ENCODE peak calls at places on chromosomes 7 and 10, in nine cellular contexts. G is GM12878, J is HCT116, N is mesendoderm, W is fibroblast of lung, P is OCI-LY7, M is PC-3, Y is A549, E is GM23338. U is an unnamed sample.

GRCh38 chr7:9307131-9307530 is 873.7 kb downstream of the NXPH1 start:
- DNase-seq in G (no peak), J (no peak), N (peak; percentile 6), W (peak; percentile 64), P (no peak), M (no peak), Y (no peak), E (no peak), U (no peak)

GRCh38 chr10:86585726-86586048 is 64.1 kb upstream of the WAPL start:
- DNase-seq in G (no peak), J (no peak), N (no peak), W (no peak), P (no peak), M (no peak), Y (no peak), E (no peak), U (no peak)

GRCh38 chr10:71751515-71752224 is 21.6 kb downstream of the VSIR start:
- DNase-seq in G (no peak), J (no peak), N (no peak), W (no peak), P (no peak), M (no peak), Y (no peak), E (no peak), U (no peak)

GRCh38 chr10:80260295-80261243 is 28.9 kb downstream of the MAT1A start:
- DNase-seq in G (no peak), J (no peak), N (peak; percentile 47), W (no peak), P (peak; percentile 27), M (no peak), Y (peak; percentile 43), E (peak; percentile 78), U (no peak)

GRCh38 chr7:36473454-36474282 is 84.0 kb downstream of the ANLN start:
- DNase-seq in G (no peak), J (peak; percentile 31), N (peak; percentile 57), W (peak; percentile 25), P (peak; percentile 28), M (peak; percentile 58), Y (peak; percentile 28), E (peak; percentile 80), U (peak; percentile 81)

GRCh38 chr10:18104223-18104872 is 35.9 kb upstream of the CACNB2 start:
- DNase-seq in G (no peak), J (peak; percentile 28), N (peak; percentile 45), W (peak; percentile 21), P (peak; percentile 39), M (peak; percentile 52), Y (peak; percentile 33), E (peak; percentile 69), U (no peak)

GRCh38 chr10:102745157-102745556 is 1.4 kb downstream of the WBP1L start:
- DNase-seq in G (no peak), J (no peak), N (no peak), W (no peak), P (no peak), M (no peak), Y (no peak), E (no peak), U (no peak)

GRCh38 chr7:41834805-41835694 is 132.2 kb upstream of the INHBA start:
- DNase-seq in G (no peak), J (no peak), N (no peak), W (peak; percentile 56), P (no peak), M (no peak), Y (no peak), E (no peak), U (no peak)

GRCh38 chr7:55185941-55186609 is 167.3 kb downstream of the EGFR start:
- DNase-seq in G (no peak), J (peak; percentile 53), N (peak; percentile 65), W (peak; percentile 94), P (no peak), M (peak; percentile 97), Y (peak; percentile 92), E (no peak), U (peak; percentile 85)

GRCh38 chr10:24550680-24551079 is 173.0 kb downstream of the ARHGAP21 start:
- DNase-seq in G (no peak), J (no peak), N (no peak), W (no peak), P (no peak), M (no peak), Y (no peak), E (no peak), U (no peak)

GRCh38 chr7:155090647-155091046 is 20.5 kb downstream of the HTR5A start:
- DNase-seq in G (no peak), J (no peak), N (no peak), W (no peak), P (no peak), M (peak; percentile 84), Y (no peak), E (no peak), U (no peak)

GRCh38 chr7:135748770-135749169 is at the start of gene FAM180A:
- DNase-seq in G (no peak), J (no peak), N (no peak), W (peak; percentile 81), P (no peak), M (no peak), Y (no peak), E (no peak), U (peak; percentile 17)

GRCh38 chr10:63393050-63393449 is 72.7 kb downstream of the JMJD1C start:
- DNase-seq in G (no peak), J (no peak), N (no peak), W (no peak), P (no peak), M (no peak), Y (no peak), E (no peak), U (no peak)

GRCh38 chr10:15472008-15472407 is 100.9 kb upstream of the FAM171A1 start:
- DNase-seq in G (no peak), J (no peak), N (no peak), W (no peak), P (no peak), M (no peak), Y (no peak), E (no peak), U (no peak)

GRCh38 chr7:30842542-30843451 is 68.9 kb upstream of the AQP1 start:
- DNase-seq in G (no peak), J (no peak), N (no peak), W (no peak), P (no peak), M (no peak), Y (no peak), E (no peak), U (no peak)

GRCh38 chr10:33115720-33116119 is 157.7 kb upstream of the ITGB1 start:
- DNase-seq in G (no peak), J (no peak), N (no peak), W (peak; percentile 81), P (no peak), M (peak; percentile 85), Y (no peak), E (no peak), U (no peak)

GRCh38 chr10:24307173-24307572 is 98.2 kb downstream of the KIAA1217 start:
- DNase-seq in G (no peak), J (no peak), N (no peak), W (peak; percentile 63), P (no peak), M (no peak), Y (no peak), E (no peak), U (no peak)

GRCh38 chr10:129790710-129791446 is 173.2 kb downstream of the EBF3 start:
- DNase-seq in G (no peak), J (no peak), N (no peak), W (no peak), P (no peak), M (no peak), Y (no peak), E (no peak), U (no peak)

GRCh38 chr7:90224204-90224603 is 12.7 kb downstream of the STEAP2 start:
- DNase-seq in G (no peak), J (no peak), N (peak; percentile 85), W (no peak), P (no peak), M (no peak), Y (no peak), E (peak; percentile 95), U (no peak)

DNA sequence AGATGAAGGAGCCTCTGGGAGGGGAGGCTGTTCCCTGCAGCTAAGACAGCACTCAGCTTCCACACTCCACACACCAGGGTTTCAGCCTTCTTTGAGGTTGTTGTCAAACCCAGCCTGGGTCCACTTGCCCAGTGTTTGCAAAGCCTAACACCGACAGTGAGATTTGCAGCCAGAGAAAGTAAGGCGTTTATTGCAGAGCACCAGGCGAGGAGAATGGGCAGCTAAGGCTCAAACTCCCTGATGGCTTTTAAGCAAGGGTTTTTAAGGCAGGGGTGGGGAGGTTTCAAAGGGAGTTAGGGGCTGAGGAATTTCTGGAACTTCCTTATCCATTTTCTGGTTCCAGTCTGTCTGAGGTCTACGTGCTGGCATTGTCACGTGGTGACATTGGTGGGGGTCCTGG is 4.7 kb upstream of the ZNF775 start:
- DNase-seq in G (no peak), J (no peak), N (peak; percentile 95), W (no peak), P (no peak), M (no peak), Y (no peak), E (no peak), U (no peak)
- H3K4me2 ChIP-seq in G (peak overlapping the region; percentile 58), J (no peak overlapping the region), N (no peak overlapping the region), W (no peak overlapping the region), P (no peak overlapping the region), M (no peak overlapping the region), Y (no peak overlapping the region), E (peak overlapping the region; percentile 51), U (no peak overlapping the region)

GRCh38 chr7:130989006-130989795 is 255.2 kb upstream of the KLF14 start:
- DNase-seq in G (no peak), J (no peak), N (no peak), W (no peak), P (no peak), M (no peak), Y (no peak), E (no peak), U (no peak)
- H3K27ac ChIP-seq in G (no peak overlapping the region), J (peak overlapping the region; percentile 100), N (no peak overlapping the region), W (peak overlapping the region; percentile 43), P (no peak overlapping the region), M (no peak overlapping the region), Y (no peak overlapping the region), E (peak overlapping the region; percentile 55), U (peak overlapping the region; percentile 6)

DNA sequence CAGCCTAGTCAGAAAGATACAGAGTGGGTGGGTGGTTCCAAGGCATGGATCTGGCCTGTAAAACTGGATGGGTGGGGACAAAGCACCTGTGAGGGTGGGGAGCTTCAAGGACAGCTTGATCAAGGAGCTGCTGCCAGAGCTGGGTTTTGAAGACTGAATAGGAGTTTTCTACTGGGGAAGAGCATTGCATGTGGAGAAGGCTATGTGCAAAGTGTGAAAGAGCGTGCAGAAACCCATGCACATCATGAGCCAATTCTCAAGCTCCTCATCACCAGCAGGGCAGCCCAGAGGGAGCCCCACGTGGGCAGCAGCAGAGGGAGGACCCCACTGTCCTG is 58.6 kb downstream of the PDGFA start:
- DNase-seq in G (no peak), J (no peak), N (no peak), W (no peak), P (no peak), M (no peak), Y (no peak), E (no peak), U (no peak)
- H3K4me3 ChIP-seq in G (no peak overlapping the region), J (no peak overlapping the region), N (no peak overlapping the region), W (no peak overlapping the region), P (no peak overlapping the region), M (no peak overlapping the region), Y (no peak overlapping the region), E (no peak overlapping the region), U (no peak overlapping the region)

DNA sequence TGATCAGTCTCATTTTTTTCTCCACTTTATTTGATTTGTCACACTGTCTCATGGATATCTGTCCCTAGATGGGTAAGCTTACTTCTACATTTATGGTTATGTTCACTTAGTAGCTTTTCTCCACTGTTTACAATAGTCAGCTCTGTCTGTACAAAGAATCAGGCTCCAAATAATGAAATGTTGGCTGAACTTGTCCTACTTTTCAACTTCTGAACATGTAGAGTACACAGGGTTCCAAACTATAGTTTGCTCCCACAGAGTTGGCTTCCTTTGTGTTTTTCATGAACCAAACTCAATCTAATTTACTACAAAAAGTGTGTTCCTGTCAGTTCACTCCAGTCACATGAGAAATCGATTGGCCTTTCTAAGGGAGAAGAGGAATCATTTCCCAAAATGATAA is 175.0 kb downstream of the CCDC71L start:
- DNase-seq in G (no peak), J (no peak), N (no peak), W (no peak), P (no peak), M (no peak), Y (no peak), E (no peak), U (no peak)
- H3K4me2 ChIP-seq in G (no peak overlapping the region), J (peak overlapping the region; percentile 46), N (no peak overlapping the region), W (no peak overlapping the region), P (no peak overlapping the region), M (peak overlapping the region; percentile 30), Y (no peak overlapping the region), E (no peak overlapping the region), U (peak overlapping the region; percentile 68)

U was measured in keratinocyte.